ENCODE peak calls at places on chromosomes 7 and 10, in four cellular contexts. C is K562, O is GM12878, W is HepG2. M is an unnamed sample.

GRCh38 chr7:154255324-154255723 is 203.1 kb downstream of the DPP6 start:
- DNase-seq in C (no peak), O (no peak), W (no peak), M (no peak)

GRCh38 chr7:101099969-101100781 is 14.9 kb downstream of the TRIM56 start:
- DNase-seq in O (no peak), C (peak), W (peak), M (peak)

GRCh38 chr7:90433221-90433620 is 30.0 kb downstream of the CLDN12 start:
- DNase-seq in C (no peak), W (no peak), O (no peak), M (no peak)

GRCh38 chr10:108515821-108516220 is 1351.3 kb upstream of the SORCS1 start:
- DNase-seq in W (no peak), C (no peak), O (no peak), M (no peak)

GRCh38 chr10:73762915-73763314 is 18.7 kb downstream of the SEC24C start:
- DNase-seq in W (no peak), C (no peak), O (no peak), M (no peak)

GRCh38 chr7:13262929-13263530 is 575.6 kb downstream of the ARL4A start:
- DNase-seq in W (peak), C (peak), O (no peak), M (peak)

GRCh38 chr7:84469034-84469433 is 274.4 kb upstream of the SEMA3A start:
- DNase-seq in O (no peak), W (no peak), C (no peak), M (no peak)

GRCh38 chr10:35752469-35753450 is 110.7 kb upstream of the FZD8 start:
- DNase-seq in C (no peak), W (no peak), O (no peak), M (no peak)

GRCh38 chr10:22455068-22455467 is 109.8 kb downstream of the SPAG6 start:
- DNase-seq in W (no peak), O (no peak), C (no peak), M (no peak)

GRCh38 chr10:117710181-117710798 is 167.7 kb downstream of the EMX2 start:
- DNase-seq in W (no peak), O (no peak), C (peak), M (no peak)

GRCh38 chr10:63672491-63672890 is 151.3 kb downstream of the REEP3 start:
- DNase-seq in C (no peak), W (no peak), O (no peak), M (no peak)

GRCh38 chr10:101565936-101566332 is 22.1 kb downstream of the POLL start:
- DNase-seq in O (no peak), W (no peak), C (no peak), M (no peak)

GRCh38 chr10:7634142-7634894 is 32.4 kb downstream of the ITIH5 start:
- DNase-seq in C (no peak), O (no peak), W (no peak), M (no peak)

GRCh38 chr7:110852156-110852858 is 238.6 kb upstream of the LRRN3 start:
- DNase-seq in C (no peak), W (no peak), O (no peak), M (no peak)

GRCh38 chr7:92246363-92247101 is 758 bp downstream of the ANKIB1 start:
- DNase-seq in W (no peak), C (peak), O (no peak), M (peak)

GRCh38 chr10:14330390-14331071 is at the start of gene FRMD4A:
- DNase-seq in O (no peak), W (no peak), C (no peak), M (no peak)

DNA sequence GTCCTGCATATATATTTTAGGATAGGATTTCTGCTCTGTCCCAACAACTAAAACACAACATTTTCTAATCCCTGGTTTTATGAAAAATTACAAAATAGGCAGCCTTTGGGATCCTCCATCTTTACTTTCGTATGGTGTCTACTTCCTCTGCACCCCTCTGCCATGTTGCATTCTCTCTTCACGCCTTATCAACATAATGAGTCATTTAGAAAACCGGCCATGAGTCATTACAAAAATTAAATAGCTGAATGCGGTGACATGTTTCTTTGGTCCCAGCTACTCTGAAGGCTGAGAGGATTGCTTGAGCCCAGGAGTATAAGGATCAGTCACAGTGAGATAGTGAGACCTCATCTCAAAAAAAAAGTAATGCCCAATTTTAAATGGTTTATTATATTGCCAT is 148.1 kb upstream of the CELF2 start:
- DNase-seq in W (no peak), O (peak), C (peak), M (no peak)
- TF ChIP-seq FOXK2 in W (no peak), O (no peak), C (no peak), M (no peak)

DNA sequence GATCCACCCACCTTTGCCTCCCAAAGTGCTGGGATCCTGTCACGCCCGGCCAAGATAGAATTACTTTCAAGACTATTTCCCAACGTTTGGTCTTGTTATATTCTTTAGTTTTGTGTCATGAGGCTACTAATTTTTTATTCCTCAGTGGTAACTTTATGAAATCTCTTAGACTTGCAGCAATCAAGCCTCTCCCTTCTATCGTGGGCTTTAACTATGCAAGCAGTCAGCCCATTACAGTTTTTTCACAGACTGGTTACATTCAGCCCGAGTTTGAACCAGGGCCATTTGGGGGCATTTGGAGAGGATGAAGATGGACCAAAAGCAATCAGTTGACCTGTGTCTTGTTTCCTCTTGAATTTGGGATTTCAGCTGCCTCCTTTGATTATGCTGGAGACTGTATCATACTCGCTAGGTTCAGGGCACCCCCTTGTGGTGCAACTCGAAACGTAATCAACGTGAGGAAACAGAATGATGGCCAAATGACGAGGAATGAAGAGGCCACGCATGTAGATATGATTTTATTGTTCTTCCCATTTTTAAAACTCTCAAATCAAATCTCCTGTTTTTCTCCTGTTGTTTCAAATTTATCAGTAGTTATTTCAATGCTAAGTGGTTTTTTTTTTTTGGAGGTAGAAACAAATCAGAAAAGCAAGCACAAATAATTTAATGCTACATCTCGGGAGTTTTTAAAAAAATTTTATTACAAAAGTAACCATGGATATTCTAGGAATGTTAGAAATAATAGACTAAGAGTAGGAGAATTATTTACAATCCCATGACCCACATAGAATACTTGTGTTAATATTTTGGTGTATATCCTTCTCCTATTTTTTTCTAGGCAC is 151.6 kb downstream of the KIAA1217 start:
- DNase-seq in C (peak), O (no peak), W (peak), M (peak)
- TF ChIP-seq FOXM1 in C (no peak), O (no peak), W (no peak), M (no peak)

GRCh38 chr7:70711441-70711840 is 420.5 kb upstream of the GALNT17 start:
- DNase-seq in W (no peak), C (no peak), O (no peak), M (no peak)
- TF ChIP-seq FOXK2 in W (no peak), C (no peak), O (no peak), M (no peak)

GRCh38 chr7:55158983-55159382 is 140.2 kb downstream of the EGFR start:
- DNase-seq in O (no peak), C (no peak), W (no peak), M (no peak)

GRCh38 chr7:55156919-55157318 is 138.1 kb downstream of the EGFR start:
- DNase-seq in C (no peak), W (no peak), O (no peak), M (no peak)

GRCh38 chr7:55158541-55158940 is 139.7 kb downstream of the EGFR start:
- DNase-seq in C (no peak), O (no peak), W (no peak), M (no peak)

GRCh38 chr7:55155351-55156117 is 136.7 kb downstream of the EGFR start:
- DNase-seq in O (no peak), W (no peak), C (no peak), M (no peak)

GRCh38 chr7:55157347-55158105 is 138.7 kb downstream of the EGFR start:
- DNase-seq in W (no peak), C (no peak), O (no peak), M (no peak)
- TF ChIP-seq FOXM1 in W (no peak), C (no peak), O (no peak), M (no peak)

GRCh38 chr7:130674456-130674855 is 5.9 kb upstream of the COPG2 start:
- DNase-seq in C (no peak), W (no peak), O (no peak), M (no peak)

GRCh38 chr7:130673066-130673465 is 4.5 kb upstream of the COPG2 start:
- DNase-seq in W (no peak), C (no peak), O (no peak), M (no peak)

GRCh38 chr7:130669051-130669700 is 628 bp upstream of the COPG2 start:
- DNase-seq in O (no peak), C (no peak), W (no peak), M (no peak)

GRCh38 chr7:130668258-130669050 is at the start of gene COPG2:
- DNase-seq in O (peak), C (peak), W (peak), M (peak)

DNA sequence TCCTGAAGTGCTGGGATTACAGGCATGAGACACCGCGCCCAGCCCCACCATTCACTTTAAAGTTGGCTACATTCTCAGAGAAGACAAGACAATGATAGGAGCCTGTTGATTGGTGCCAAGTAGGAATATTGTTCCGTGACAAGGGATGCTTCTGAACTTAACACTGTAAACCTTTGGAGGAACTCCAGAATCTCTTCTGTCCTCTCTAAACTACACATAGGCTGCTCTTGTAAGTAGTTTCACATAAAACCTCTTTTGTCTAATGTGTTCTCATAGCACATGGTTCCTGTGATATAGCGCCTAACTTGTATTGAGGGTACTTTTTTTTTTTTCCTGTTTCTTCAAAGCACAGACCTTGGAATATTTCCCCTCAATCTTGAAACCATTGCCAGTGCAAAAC is 3.6 kb upstream of the COPG2 start:
- DNase-seq in O (no peak), W (no peak), C (no peak), M (no peak)
- TF ChIP-seq FOXK2 in O (no peak), W (no peak), C (no peak), M (no peak)

GRCh38 chr10:88039496-88040200 is 176.2 kb downstream of the PTEN start:
- DNase-seq in C (no peak), O (no peak), W (no peak), M (no peak)

GRCh38 chr10:88045544-88046415 is 182.4 kb downstream of the PTEN start:
- DNase-seq in W (no peak), C (no peak), O (no peak), M (no peak)

GRCh38 chr10:88045116-88045515 is 181.7 kb downstream of the PTEN start:
- DNase-seq in O (no peak), W (no peak), C (no peak), M (no peak)

GRCh38 chr10:88041243-88042161 is 178.1 kb downstream of the PTEN start:
- DNase-seq in W (no peak), C (no peak), O (no peak), M (no peak)

GRCh38 chr10:88042162-88043100 is 179.0 kb downstream of the PTEN start:
- DNase-seq in C (peak), W (no peak), O (no peak), M (no peak)
- TF ChIP-seq FOXM1 in C (no peak), W (no peak), O (no peak), M (no peak)

GRCh38 chr7:127612263-127612662 is 5.7 kb downstream of the PAX4 start:
- DNase-seq in O (no peak), C (no peak), W (no peak), M (no peak)
- TF ChIP-seq FOXK2 in O (no peak), C (no peak), W (no peak), M (no peak)

GRCh38 chr7:81925530-81925929 is 155.7 kb upstream of the HGF start:
- DNase-seq in W (no peak), C (no peak), O (peak), M (no peak)
- TF ChIP-seq FOXM1 in W (no peak), C (no peak), O (peak), M (no peak)

GRCh38 chr10:26372513-26373354 is 65.4 kb upstream of the APBB1IP start:
- DNase-seq in C (no peak), W (no peak), O (peak), M (no peak)

GRCh38 chr10:26378763-26379361 is 59.3 kb upstream of the APBB1IP start:
- DNase-seq in O (no peak), W (no peak), C (no peak), M (no peak)

GRCh38 chr10:26368463-26368862 is 69.7 kb upstream of the APBB1IP start:
- DNase-seq in C (no peak), O (no peak), W (no peak), M (no peak)

GRCh38 chr10:26374426-26374825 is 63.7 kb upstream of the APBB1IP start:
- DNase-seq in O (no peak), C (no peak), W (no peak), M (no peak)
- TF ChIP-seq FOXK2 in O (no peak), C (no peak), W (no peak), M (no peak)

GRCh38 chr7:66095010-66095409 is 19.4 kb downstream of the ASL start:
- DNase-seq in O (no peak), C (no peak), W (no peak), M (no peak)

GRCh38 chr7:66100408-66101050 is 14.1 kb upstream of the CRCP start:
- DNase-seq in C (no peak), W (no peak), O (no peak), M (no peak)

GRCh38 chr7:66099232-66099550 is 15.5 kb upstream of the CRCP start:
- DNase-seq in O (no peak), C (no peak), W (no peak), M (no peak)

GRCh38 chr7:66105263-66105748 is 9.3 kb upstream of the CRCP start:
- DNase-seq in O (no peak), C (no peak), W (no peak), M (no peak)

DNA sequence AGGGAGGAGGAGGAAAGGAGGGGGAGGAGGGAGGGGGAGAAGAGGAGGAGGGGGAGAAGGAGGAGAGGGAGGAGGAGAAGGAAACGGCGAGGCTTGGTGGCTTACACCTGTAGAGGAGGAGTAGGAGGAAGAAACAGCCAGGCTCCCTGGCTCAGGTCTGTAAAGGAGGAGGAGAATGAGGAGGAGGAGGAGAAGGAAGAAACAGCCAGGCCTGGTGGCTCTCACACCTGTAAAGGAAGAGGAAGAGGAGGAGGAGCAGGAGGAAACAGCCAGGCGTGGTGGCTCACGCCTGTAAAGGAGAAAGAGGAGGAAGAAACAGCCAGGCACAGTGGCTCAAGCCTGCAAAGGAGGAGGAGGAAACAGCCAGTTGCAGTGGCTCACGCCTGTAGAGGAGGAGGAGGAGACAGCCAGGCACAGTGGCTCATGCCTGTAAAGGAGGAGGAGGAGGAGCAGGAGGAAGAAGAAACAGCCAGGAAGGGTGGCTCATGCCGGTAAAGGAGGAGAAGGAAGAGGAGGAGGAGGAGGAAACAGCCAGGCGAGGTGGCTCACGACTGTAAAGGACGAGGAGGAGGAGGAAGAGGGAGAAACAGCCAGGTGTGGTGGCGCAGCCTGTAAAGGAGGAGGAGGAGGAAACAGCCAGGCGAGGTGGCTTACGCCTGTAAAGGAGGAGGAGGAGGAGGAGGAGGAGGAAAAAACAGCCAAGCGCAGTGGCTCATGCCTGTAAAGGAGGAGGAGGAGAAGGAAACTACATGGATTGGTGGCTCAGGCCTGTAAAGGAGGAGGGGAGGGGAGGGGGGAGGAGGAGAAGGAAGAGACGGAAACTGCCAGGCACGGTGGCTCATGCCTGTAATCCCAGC is 14.9 kb upstream of the CRCP start:
- DNase-seq in W (no peak), C (peak), O (no peak), M (no peak)
- TF ChIP-seq FOXM1 in W (no peak), C (no peak), O (no peak), M (no peak)

M was measured in HEK293T.